ENCODE peak calls at places on chromosome 1, in nine cellular contexts. U is SK-N-SH, Q is lung, O is heart left ventricle, G is PC-9, F is Panc1, X is suprapubic skin, B is endothelial cell of umbilical vein, H is pancreas. W is an unnamed sample.

GRCh38 chr1:41800237-41800902 is 118.4 kb downstream of the HIVEP3 start:
- DNase-seq in U (no peak), Q (peak; percentile 48), O (peak; percentile 21), G (no peak), F (no peak), X (no peak), B (no peak), H (no peak), W (no peak)

GRCh38 chr1:58249729-58250586 is 296.6 kb downstream of the OMA1 start:
- DNase-seq in U (peak; percentile 84), Q (no peak), O (peak; percentile 18), G (no peak), F (no peak), X (no peak), B (peak; percentile 11), H (peak; percentile 15), W (no peak)

GRCh38 chr1:180501865-180502360 is 464 bp downstream of the ACBD6 start:
- DNase-seq in U (no peak), Q (no peak), O (no peak), G (no peak), F (no peak), X (no peak), B (no peak), H (no peak), W (no peak)

GRCh38 chr1:245099401-245099800 is 55.4 kb upstream of the KIF26B start:
- DNase-seq in U (no peak), Q (no peak), O (no peak), G (no peak), F (no peak), X (no peak), B (no peak), H (no peak), W (no peak)

GRCh38 chr1:79128726-79129125 is 122.2 kb upstream of the ADGRL4 start:
- DNase-seq in U (peak; percentile 12), Q (no peak), O (no peak), G (no peak), F (peak; percentile 46), X (no peak), B (peak; percentile 71), H (no peak), W (no peak)

GRCh38 chr1:153941826-153942725 is 4.4 kb downstream of the DENND4B start:
- DNase-seq in U (peak; percentile 13), Q (no peak), O (no peak), G (no peak), F (no peak), X (no peak), B (no peak), H (no peak), W (no peak)

GRCh38 chr1:207240325-207241095 is 81.0 kb upstream of the CD55 start:
- DNase-seq in U (no peak), Q (peak; percentile 59), O (no peak), G (peak; percentile 61), F (no peak), X (no peak), B (peak; percentile 59), H (no peak), W (peak; percentile 52)

GRCh38 chr1:46171351-46171750 is 3.5 kb upstream of the TSPAN1 start:
- DNase-seq in U (peak; percentile 10), Q (peak; percentile 53), O (peak; percentile 72), G (peak; percentile 90), F (no peak), X (no peak), B (no peak), H (no peak), W (no peak)

GRCh38 chr1:114828251-114828650 is 26.4 kb upstream of the SYCP1 start:
- DNase-seq in U (no peak), Q (no peak), O (no peak), G (no peak), F (no peak), X (no peak), B (no peak), H (no peak), W (no peak)

GRCh38 chr1:245953876-245954660 is 553.0 kb downstream of the SMYD3 start:
- DNase-seq in U (no peak), Q (no peak), O (no peak), G (no peak), F (no peak), X (no peak), B (peak; percentile 63), H (no peak), W (peak; percentile 45)

GRCh38 chr1:229988534-229988933 is 78.5 kb upstream of the GALNT2 start:
- DNase-seq in U (no peak), Q (peak; percentile 4), O (no peak), G (no peak), F (no peak), X (no peak), B (no peak), H (no peak), W (no peak)

GRCh38 chr1:229989591-229990248 is 77.3 kb upstream of the GALNT2 start:
- DNase-seq in U (no peak), Q (no peak), O (no peak), G (no peak), F (no peak), X (no peak), B (no peak), H (no peak), W (no peak)

GRCh38 chr1:229991104-229991513 is 75.9 kb upstream of the GALNT2 start:
- DNase-seq in U (no peak), Q (no peak), O (no peak), G (no peak), F (no peak), X (no peak), B (no peak), H (no peak), W (no peak)

GRCh38 chr1:229991724-229992333 is 75.2 kb upstream of the GALNT2 start:
- DNase-seq in U (no peak), Q (peak; percentile 6), O (no peak), G (no peak), F (no peak), X (no peak), B (no peak), H (no peak), W (no peak)

GRCh38 chr1:229990326-229990725 is 76.7 kb upstream of the GALNT2 start:
- DNase-seq in U (no peak), Q (no peak), O (no peak), G (no peak), F (no peak), X (no peak), B (no peak), H (no peak), W (no peak)
- H3K4me3 ChIP-seq in U (no peak overlapping the region), Q (no peak overlapping the region), O (no peak overlapping the region), G (no peak overlapping the region), F (no peak overlapping the region), X (no peak overlapping the region), B (no peak overlapping the region), H (no peak overlapping the region), W (no peak overlapping the region)

GRCh38 chr1:25647863-25648262 is 31.3 kb downstream of the MAN1C1 start:
- DNase-seq in U (no peak), Q (no peak), O (no peak), G (no peak), F (no peak), X (no peak), B (no peak), H (no peak), W (no peak)

GRCh38 chr1:25645641-25646400 is 29.2 kb downstream of the MAN1C1 start:
- DNase-seq in U (no peak), Q (no peak), O (no peak), G (no peak), F (no peak), X (no peak), B (no peak), H (no peak), W (no peak)

GRCh38 chr1:25649041-25649440 is 32.5 kb downstream of the MAN1C1 start:
- DNase-seq in U (no peak), Q (no peak), O (no peak), G (no peak), F (no peak), X (no peak), B (no peak), H (no peak), W (no peak)

GRCh38 chr1:25644962-25645361 is 28.4 kb downstream of the MAN1C1 start:
- DNase-seq in U (no peak), Q (no peak), O (no peak), G (no peak), F (no peak), X (no peak), B (no peak), H (no peak), W (no peak)

DNA sequence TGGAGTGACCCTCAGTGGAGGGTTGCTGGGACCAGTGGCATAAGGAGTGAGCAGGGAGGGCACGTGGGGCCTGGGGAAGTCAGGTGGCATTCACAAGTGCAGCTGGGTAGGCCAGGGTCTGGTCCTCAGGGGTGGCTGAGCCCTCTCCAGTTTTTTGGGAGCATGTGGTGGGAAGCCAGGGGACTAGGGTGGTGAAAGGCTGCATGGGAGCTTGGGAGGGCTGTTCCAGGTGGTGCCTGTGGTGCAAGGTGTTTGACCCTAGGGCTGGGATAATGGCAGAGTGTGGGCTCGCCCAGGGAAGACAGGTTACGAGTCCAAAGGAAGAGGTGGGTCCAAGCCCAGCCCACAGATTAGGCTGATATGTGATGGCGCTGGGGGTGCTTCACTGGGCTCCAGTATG is 30.5 kb downstream of the MAN1C1 start:
- DNase-seq in U (no peak), Q (no peak), O (no peak), G (no peak), F (no peak), X (no peak), B (no peak), H (no peak), W (no peak)
- H3K27me3 ChIP-seq in U (peaks cover 21% of the 10 kb centered on the region), Q (no peaks in the 10 kb centered on the region), O (no peaks in the 10 kb centered on the region), G (no peaks in the 10 kb centered on the region), F (no peaks in the 10 kb centered on the region), X (no peaks in the 10 kb centered on the region), B (peaks cover 2% of the 10 kb centered on the region), H (no peaks in the 10 kb centered on the region), W (no peaks in the 10 kb centered on the region)

GRCh38 chr1:56561227-56562019 is 17.9 kb downstream of the PLPP3 start:
- DNase-seq in U (no peak), Q (no peak), O (no peak), G (no peak), F (no peak), X (no peak), B (no peak), H (no peak), W (no peak)
- H3K4me1 ChIP-seq in U (no peaks in the 10 kb centered on the region), Q (peaks cover 64% of the 10 kb centered on the region), O (peaks cover 69% of the 10 kb centered on the region), G (no peaks in the 10 kb centered on the region), F (no peaks in the 10 kb centered on the region), X (peaks cover 28% of the 10 kb centered on the region), B (peaks cover 3% of the 10 kb centered on the region), H (peaks cover 32% of the 10 kb centered on the region), W (peaks cover 13% of the 10 kb centered on the region)

GRCh38 chr1:88741413-88741812 is 57.3 kb downstream of the PKN2 start:
- DNase-seq in U (no peak), Q (no peak), O (no peak), G (no peak), F (peak; percentile 32), X (no peak), B (no peak), H (no peak), W (peak; percentile 21)

GRCh38 chr1:88740784-88741183 is 56.7 kb downstream of the PKN2 start:
- DNase-seq in U (no peak), Q (no peak), O (no peak), G (no peak), F (no peak), X (no peak), B (no peak), H (no peak), W (no peak)

GRCh38 chr1:88746916-88747315 is 62.8 kb downstream of the PKN2 start:
- DNase-seq in U (no peak), Q (no peak), O (no peak), G (no peak), F (no peak), X (no peak), B (no peak), H (no peak), W (no peak)

GRCh38 chr1:88742546-88742945 is 58.5 kb downstream of the PKN2 start:
- DNase-seq in U (no peak), Q (no peak), O (no peak), G (no peak), F (no peak), X (no peak), B (no peak), H (no peak), W (no peak)

GRCh38 chr1:88744142-88744541 is 60.1 kb downstream of the PKN2 start:
- DNase-seq in U (no peak), Q (no peak), O (no peak), G (no peak), F (no peak), X (no peak), B (no peak), H (no peak), W (no peak)
- H3K4me3 ChIP-seq in U (no peak overlapping the region), Q (no peak overlapping the region), O (no peak overlapping the region), G (no peak overlapping the region), F (no peak overlapping the region), X (no peak overlapping the region), B (no peak overlapping the region), H (no peak overlapping the region), W (no peak overlapping the region)

W was measured in small intestine.